ENCODE peak calls at places on chromosomes 11 and 22, in nine cellular contexts. G, N, Y, F, W, V, H, Q and Z are unnamed samples.

GRCh38 chr11:72244317-72245231 is 598 bp upstream of the PHOX2A start:
- DNase-seq in G (no peak), N (no peak), Y (no peak), F (peak), W (no peak), V (no peak), H (no peak), Q (no peak), Z (no peak)

GRCh38 chr11:60314607-60315321 is 12.3 kb upstream of the MS4A6E start:
- DNase-seq in G (no peak), N (no peak), Y (no peak), F (no peak), W (no peak), V (no peak), H (no peak), Q (no peak), Z (no peak)

GRCh38 chr11:65625628-65626342 is 10.2 kb downstream of the PCNX3 start:
- DNase-seq in G (no peak), N (no peak), Y (no peak), F (peak), W (no peak), V (no peak), H (peak), Q (peak), Z (peak)

GRCh38 chr11:111631034-111631665 is 28.9 kb downstream of the SIK2 start:
- DNase-seq in G (no peak), N (no peak), Y (no peak), F (no peak), W (no peak), V (no peak), H (no peak), Q (no peak), Z (no peak)

GRCh38 chr11:60594998-60595637 is 79.9 kb downstream of the MS4A13 start:
- DNase-seq in G (no peak), N (no peak), Y (no peak), F (no peak), W (no peak), V (no peak), H (no peak), Q (peak), Z (no peak)

GRCh38 chr11:45158210-45158644 is 11.8 kb downstream of the PRDM11 start:
- DNase-seq in G (peak), N (no peak), Y (peak), F (peak), W (no peak), V (no peak), H (no peak), Q (peak), Z (no peak)

GRCh38 chr11:34655335-34656008 is 34.6 kb downstream of the EHF start:
- DNase-seq in G (no peak), N (no peak), Y (no peak), F (no peak), W (peak), V (peak), H (no peak), Q (no peak), Z (no peak)

GRCh38 chr22:42645341-42645937 is 3.8 kb downstream of the CYB5R3 start:
- DNase-seq in G (no peak), N (no peak), Y (no peak), F (no peak), W (no peak), V (no peak), H (no peak), Q (no peak), Z (no peak)

GRCh38 chr22:46057206-46057605 is 80.2 kb upstream of the WNT7B start:
- DNase-seq in G (peak), N (peak), Y (peak), F (no peak), W (no peak), V (peak), H (peak), Q (no peak), Z (peak)

GRCh38 chr11:60810151-60810550 is 25.0 kb downstream of the MS4A10 start:
- DNase-seq in G (no peak), N (no peak), Y (no peak), F (no peak), W (no peak), V (no peak), H (no peak), Q (no peak), Z (no peak)

GRCh38 chr22:36292823-36293530 is 40.0 kb downstream of the APOL1 start:
- DNase-seq in G (peak), N (no peak), Y (no peak), F (no peak), W (no peak), V (no peak), H (peak), Q (no peak), Z (no peak)

GRCh38 chr22:35684270-35684700 is 33.4 kb upstream of the APOL5 start:
- DNase-seq in G (no peak), N (no peak), Y (no peak), F (no peak), W (peak), V (peak), H (no peak), Q (peak), Z (no peak)

GRCh38 chr11:77361184-77361583 is 59.7 kb upstream of the GDPD4 start:
- DNase-seq in G (no peak), N (no peak), Y (no peak), F (no peak), W (peak), V (peak), H (no peak), Q (no peak), Z (no peak)

GRCh38 chr11:110168404-110168803 is 75.2 kb downstream of the ZC3H12C start:
- DNase-seq in G (no peak), N (no peak), Y (no peak), F (no peak), W (no peak), V (no peak), H (no peak), Q (no peak), Z (no peak)

GRCh38 chr11:3231851-3232744 is at the start of gene MRGPRE:
- DNase-seq in G (peak), N (no peak), Y (no peak), F (peak), W (no peak), V (no peak), H (peak), Q (peak), Z (no peak)

GRCh38 chr11:77283101-77283500 is 18.4 kb downstream of the GDPD4 start:
- DNase-seq in G (no peak), N (no peak), Y (no peak), F (no peak), W (no peak), V (no peak), H (no peak), Q (no peak), Z (no peak)

GRCh38 chr11:134664863-134665535 is 253.0 kb upstream of the B3GAT1 start:
- DNase-seq in G (peak), N (no peak), Y (peak), F (no peak), W (no peak), V (no peak), H (no peak), Q (no peak), Z (no peak)

GRCh38 chr11:105236631-105237030 is 97.1 kb upstream of the CARD18 start:
- DNase-seq in G (no peak), N (no peak), Y (no peak), F (no peak), W (no peak), V (peak), H (no peak), Q (no peak), Z (no peak)

GRCh38 chr11:63491614-63492372 is 826 bp upstream of the PLAAT5 start:
- DNase-seq in G (no peak), N (no peak), Y (no peak), F (no peak), W (peak), V (peak), H (no peak), Q (peak), Z (no peak)

GRCh38 chr11:55942785-55943392 is 6.7 kb upstream of the OR5I1 start:
- DNase-seq in G (no peak), N (no peak), Y (no peak), F (peak), W (peak), V (peak), H (no peak), Q (peak), Z (no peak)

GRCh38 chr11:59223611-59224010 is 10.9 kb upstream of the MPEG1 start:
- DNase-seq in G (no peak), N (no peak), Y (no peak), F (no peak), W (no peak), V (no peak), H (no peak), Q (no peak), Z (no peak)

GRCh38 chr22:50498322-50498861 is 9.1 kb downstream of the LMF2 start:
- DNase-seq in G (no peak), N (no peak), Y (no peak), F (peak), W (peak), V (peak), H (peak), Q (peak), Z (peak)

GRCh38 chr22:32331918-32332725 is 25.5 kb upstream of the RFPL3 start:
- DNase-seq in G (no peak), N (no peak), Y (peak), F (no peak), W (no peak), V (no peak), H (peak), Q (no peak), Z (no peak)

GRCh38 chr22:44281706-44282637 is 30.8 kb downstream of the SHISAL1 start:
- DNase-seq in G (no peak), N (no peak), Y (no peak), F (no peak), W (no peak), V (no peak), H (no peak), Q (no peak), Z (no peak)

GRCh38 chr11:114953039-114953438 is 274.7 kb downstream of the NXPE2 start:
- DNase-seq in G (no peak), N (no peak), Y (no peak), F (peak), W (no peak), V (no peak), H (no peak), Q (peak), Z (no peak)

GRCh38 chr11:7671807-7672206 is 1.5 kb downstream of the CYB5R2 start:
- DNase-seq in G (no peak), N (no peak), Y (no peak), F (no peak), W (no peak), V (no peak), H (no peak), Q (peak), Z (no peak)

GRCh38 chr11:50080256-50080655 is 47.6 kb downstream of the OR4C45 start:
- DNase-seq in G (no peak), N (no peak), Y (no peak), F (no peak), W (no peak), V (no peak), H (no peak), Q (no peak), Z (no peak)

GRCh38 chr11:93248602-93249001 is 50.8 kb upstream of the SLC36A4 start:
- DNase-seq in G (no peak), N (no peak), Y (no peak), F (no peak), W (no peak), V (no peak), H (no peak), Q (no peak), Z (no peak)

GRCh38 chr11:8342821-8343681 is 79.4 kb upstream of the LMO1 start:
- DNase-seq in G (no peak), N (no peak), Y (no peak), F (peak), W (no peak), V (no peak), H (peak), Q (no peak), Z (no peak)

GRCh38 chr11:95832763-95833162 is 42.5 kb downstream of the CEP57 start:
- DNase-seq in G (no peak), N (no peak), Y (no peak), F (no peak), W (no peak), V (peak), H (no peak), Q (peak), Z (no peak)

GRCh38 chr11:67600324-67601029 is 6.3 kb upstream of the NDUFV1 start:
- DNase-seq in G (no peak), N (no peak), Y (no peak), F (no peak), W (no peak), V (no peak), H (no peak), Q (no peak), Z (peak)

GRCh38 chr22:24164823-24165379 is 16.4 kb upstream of the SUSD2 start:
- DNase-seq in G (no peak), N (no peak), Y (no peak), F (peak), W (no peak), V (no peak), H (no peak), Q (no peak), Z (no peak)

GRCh38 chr11:45774023-45774655 is 30.8 kb upstream of the SLC35C1 start:
- DNase-seq in G (no peak), N (no peak), Y (no peak), F (no peak), W (no peak), V (no peak), H (no peak), Q (no peak), Z (no peak)

GRCh38 chr22:20537983-20538382 is 30.6 kb downstream of the MED15 start:
- DNase-seq in G (no peak), N (no peak), Y (no peak), F (no peak), W (no peak), V (no peak), H (no peak), Q (no peak), Z (no peak)

GRCh38 chr11:69662021-69662698 is 13.0 kb downstream of the LTO1 start:
- DNase-seq in G (no peak), N (no peak), Y (no peak), F (peak), W (no peak), V (no peak), H (peak), Q (no peak), Z (no peak)

GRCh38 chr11:12220305-12220704 is 109.9 kb downstream of the MICAL2 start:
- DNase-seq in G (peak), N (no peak), Y (no peak), F (no peak), W (no peak), V (no peak), H (no peak), Q (no peak), Z (no peak)

GRCh38 chr11:88016392-88017020 is 158.7 kb downstream of the RAB38 start:
- DNase-seq in G (peak), N (no peak), Y (no peak), F (peak), W (peak), V (peak), H (no peak), Q (peak), Z (peak)

GRCh38 chr11:111097191-111097590 is 148.3 kb upstream of the POU2AF2 start:
- DNase-seq in G (no peak), N (no peak), Y (no peak), F (no peak), W (no peak), V (peak), H (peak), Q (peak), Z (peak)

DNA sequence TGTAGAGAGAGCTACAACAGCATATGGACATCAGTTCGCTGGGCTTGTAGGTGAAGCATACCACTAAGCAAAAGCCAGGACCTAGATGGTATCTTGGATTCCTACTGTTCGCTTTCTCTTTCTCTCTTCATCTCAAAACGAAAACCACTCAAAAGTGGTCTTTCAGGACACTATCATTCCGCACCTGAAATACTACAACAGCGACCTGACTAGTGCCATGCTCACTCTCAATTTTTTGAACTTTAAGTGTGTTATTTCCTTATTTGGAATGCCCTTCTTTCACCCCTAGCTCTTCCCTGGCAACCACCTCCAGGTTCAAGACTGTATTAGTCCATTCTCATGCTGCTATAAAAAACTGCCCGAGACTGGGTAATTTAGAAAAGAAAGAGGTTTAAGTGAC is 59.2 kb downstream of the CCDC83 start:
- DNase-seq in G (no peak), N (no peak), Y (no peak), F (no peak), W (no peak), V (no peak), H (no peak), Q (no peak), Z (no peak)
- H3K27ac ChIP-seq in G (no peak), N (no peak), Y (no peak), F (no peak), W (no peak), V (no peak), H (no peak), Q (no peak), Z (no peak)

GRCh38 chr11:86951706-86952105 is 3.5 kb downstream of the FZD4 start:
- DNase-seq in G (no peak), N (no peak), Y (no peak), F (no peak), W (no peak), V (no peak), H (no peak), Q (no peak), Z (no peak)
- H3K4me3 ChIP-seq in G (no peak), N (peak), Y (peak), F (no peak), W (no peak), V (no peak), H (peak), Q (no peak), Z (no peak)

DNA sequence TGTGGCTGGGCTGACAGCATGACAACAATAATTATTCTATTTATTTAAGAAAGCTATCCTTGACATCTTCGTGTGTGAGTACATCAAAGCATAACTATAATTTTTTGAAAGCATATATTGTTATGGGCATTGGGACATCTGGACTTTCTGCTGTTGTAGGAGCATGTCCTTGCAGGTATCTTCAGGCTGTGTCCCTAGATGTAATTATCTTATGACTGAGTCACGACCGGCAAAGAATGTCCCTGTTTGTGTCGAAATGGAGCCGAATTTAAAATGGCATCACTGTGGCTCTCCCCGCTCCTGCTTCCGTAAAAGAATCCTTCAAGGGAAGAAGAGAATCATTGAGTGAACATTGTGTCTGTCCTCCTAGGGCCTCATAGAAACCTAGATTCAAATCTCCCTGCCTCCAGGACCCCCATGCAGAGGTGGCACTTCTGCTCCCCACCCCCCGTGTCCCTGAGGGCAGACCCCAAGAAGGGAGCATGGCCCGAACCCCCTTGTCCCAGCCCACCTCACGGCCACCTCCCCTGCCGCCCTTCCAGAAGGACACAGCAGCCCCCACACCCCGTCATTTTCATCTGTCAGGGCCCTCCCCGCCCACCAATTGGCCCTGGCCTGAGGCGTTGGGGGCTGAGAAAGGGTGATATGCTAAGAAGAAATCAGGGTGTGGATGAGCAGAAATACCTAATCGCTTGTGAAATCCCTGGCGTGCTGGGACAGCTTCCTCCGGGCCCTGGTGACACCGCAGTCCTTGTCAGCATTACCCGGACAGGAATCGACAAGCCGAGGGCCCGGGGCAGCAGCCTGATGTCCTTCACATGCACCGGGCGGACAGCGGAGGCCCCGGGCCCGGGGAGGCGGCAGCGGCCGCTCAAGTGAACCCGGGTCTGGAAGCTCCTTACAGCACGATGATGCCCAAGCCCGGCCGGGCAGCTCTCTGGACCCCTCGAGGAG is 48.6 kb upstream of the SLC22A12 start:
- DNase-seq in G (no peak), N (no peak), Y (no peak), F (no peak), W (no peak), V (no peak), H (peak), Q (no peak), Z (no peak)
- H3K27ac ChIP-seq in G (no peak), N (no peak), Y (no peak), F (no peak), W (no peak), V (no peak), H (no peak), Q (no peak), Z (no peak)

GRCh38 chr11:30017467-30017895 is 651 bp upstream of the KCNA4 start:
- DNase-seq in G (no peak), N (no peak), Y (no peak), F (no peak), W (no peak), V (no peak), H (peak), Q (peak), Z (no peak)
- H3K4me3 ChIP-seq in G (no peak), N (peak), Y (peak), F (no peak), W (no peak), V (no peak), H (peak), Q (peak), Z (no peak)

GRCh38 chr11:117907276-117908110 is 21.7 kb downstream of the TMPRSS13 start:
- DNase-seq in G (peak), N (peak), Y (peak), F (peak), W (peak), V (peak), H (peak), Q (peak), Z (peak)
- H3K27ac ChIP-seq in G (peak), N (no peak), Y (no peak), F (no peak), W (no peak), V (peak), H (no peak), Q (peak), Z (no peak)

DNA sequence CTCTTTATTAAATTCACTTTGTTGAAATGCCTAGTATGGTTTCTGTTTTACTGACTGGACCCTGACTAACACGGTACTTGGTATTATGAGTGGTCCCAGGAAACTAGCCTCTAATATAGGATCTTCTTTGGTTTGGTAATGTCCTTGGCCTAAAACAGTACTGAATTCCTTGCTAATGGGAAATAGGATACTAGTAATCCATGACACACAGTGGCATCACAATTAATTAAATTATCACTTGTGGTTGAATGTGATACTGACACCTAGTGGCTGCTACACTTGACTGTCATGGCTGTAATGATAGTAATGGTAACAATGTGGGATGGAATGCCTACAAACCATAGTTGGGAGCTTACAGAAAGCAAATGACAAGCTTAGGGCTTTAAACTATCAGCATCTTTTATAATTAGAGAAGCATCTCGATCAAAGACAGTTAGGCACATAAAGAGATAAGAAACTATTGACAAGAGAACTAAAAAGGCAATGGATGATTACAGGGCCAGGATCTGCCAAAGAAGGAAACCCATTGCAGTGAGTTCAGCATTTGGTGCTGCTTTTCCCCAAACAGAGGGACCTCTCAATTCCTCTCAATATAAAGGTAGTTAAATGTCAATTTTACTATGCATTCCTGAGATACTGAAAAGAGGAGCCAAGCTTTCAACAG is 8.6 kb downstream of the DNHD1 start:
- DNase-seq in G (no peak), N (no peak), Y (no peak), F (peak), W (peak), V (peak), H (no peak), Q (peak), Z (peak)
- H3K4me3 ChIP-seq in G (no peak), N (no peak), Y (no peak), F (no peak), W (no peak), V (no peak), H (no peak), Q (no peak), Z (no peak)